ENCODE peak calls at places on chromosomes 2 and 18, in eight cellular contexts. W is mesothelial cell of epicardium, N is A549, B is fibroblast of mammary gland, A is hepatocyte, J is tibial artery, M is fibroblast of pulmonary artery, Q is mucosa of descending colon. H is an unnamed sample.

GRCh38 chr2:1745171-1746023 is 1.1 kb upstream of the PXDN start:
- DNase-seq in A (no peak), N (no peak), B (no peak), Q (no peak), W (peak), M (no peak), J (no peak), H (no peak)

GRCh38 chr18:53556450-53556849 is 668.0 kb downstream of the MBD2 start:
- DNase-seq in W (no peak), A (no peak), Q (no peak), M (no peak), B (no peak), N (no peak), J (no peak), H (no peak)

GRCh38 chr2:9332136-9332852 is 91.0 kb downstream of the ITGB1BP1 start:
- DNase-seq in A (no peak), Q (no peak), N (no peak), W (no peak), M (no peak), J (no peak), B (no peak), H (no peak)

GRCh38 chr2:9179572-9180201 is 26.9 kb upstream of the ASAP2 start:
- DNase-seq in M (peak), N (peak), B (peak), J (peak), W (no peak), Q (peak), A (peak), H (peak)

GRCh38 chr18:35335861-35336260 is 8.4 kb downstream of the ZNF24 start:
- DNase-seq in M (no peak), Q (no peak), J (no peak), B (no peak), N (no peak), W (no peak), A (no peak), H (no peak)

GRCh38 chr18:76565238-76566173 is 70.5 kb upstream of the ZNF516 start:
- DNase-seq in Q (no peak), J (peak), M (peak), N (no peak), B (peak), A (peak), W (peak), H (no peak)

GRCh38 chr2:71756280-71756906 is 303.0 kb downstream of the DYSF start:
- DNase-seq in W (no peak), B (peak), A (no peak), M (no peak), N (no peak), Q (no peak), J (no peak), H (no peak)

GRCh38 chr2:100243671-100244030 is 78.7 kb downstream of the LONRF2 start:
- DNase-seq in J (no peak), W (no peak), A (no peak), M (no peak), Q (no peak), B (no peak), N (no peak), H (no peak)

GRCh38 chr2:156800781-156801366 is 364.7 kb downstream of the GPD2 start:
- DNase-seq in Q (no peak), J (no peak), A (no peak), N (no peak), W (no peak), B (no peak), M (no peak), H (no peak)

GRCh38 chr2:96665083-96665569 is 22.6 kb downstream of the FER1L5 start:
- DNase-seq in B (peak), M (peak), J (peak), Q (no peak), N (peak), A (peak), W (no peak), H (peak)

GRCh38 chr2:147910990-147911473 is 66.2 kb downstream of the ACVR2A start:
- DNase-seq in M (peak), N (no peak), Q (no peak), A (peak), W (no peak), J (no peak), B (peak), H (peak)

GRCh38 chr2:49021170-49021743 is 133.1 kb downstream of the FSHR start:
- DNase-seq in J (no peak), M (no peak), N (no peak), A (no peak), W (no peak), B (no peak), Q (no peak), H (no peak)

GRCh38 chr2:51812138-51812866 is 780.4 kb upstream of the NRXN1 start:
- DNase-seq in B (peak), A (no peak), J (no peak), Q (no peak), W (no peak), N (no peak), M (peak), H (no peak)

GRCh38 chr2:238380785-238381184 is 45.9 kb upstream of the ASB1 start:
- DNase-seq in M (peak), W (no peak), Q (no peak), B (peak), N (no peak), J (no peak), A (peak), H (no peak)

DNA sequence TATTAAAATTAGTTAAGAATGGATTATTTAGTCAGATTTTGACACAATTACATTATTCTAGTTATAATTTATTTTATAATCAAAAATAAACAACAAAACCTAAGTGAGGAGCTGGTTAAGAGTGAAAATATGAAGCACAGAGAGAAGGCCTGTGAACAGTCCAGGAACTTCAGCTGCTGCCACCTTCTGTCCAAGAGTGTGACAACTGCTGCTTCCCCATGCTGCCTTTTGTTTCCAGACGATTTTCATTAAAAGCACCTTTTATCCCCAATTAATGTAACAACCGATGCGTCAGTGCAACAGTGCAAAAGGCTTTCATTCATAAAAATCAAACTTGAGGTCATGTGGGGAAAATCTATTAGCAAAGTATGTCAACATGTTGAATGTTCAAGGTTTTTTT is 363.6 kb downstream of the CTNNA2 start:
- DNase-seq in A (peak), J (no peak), B (peak), M (no peak), Q (no peak), N (no peak), W (no peak), H (no peak)
- TF ChIP-seq CTCF in A (peak), J (no peak), B (peak), M (no peak), Q (no peak), N (peak), W (peak), H (no peak)

DNA sequence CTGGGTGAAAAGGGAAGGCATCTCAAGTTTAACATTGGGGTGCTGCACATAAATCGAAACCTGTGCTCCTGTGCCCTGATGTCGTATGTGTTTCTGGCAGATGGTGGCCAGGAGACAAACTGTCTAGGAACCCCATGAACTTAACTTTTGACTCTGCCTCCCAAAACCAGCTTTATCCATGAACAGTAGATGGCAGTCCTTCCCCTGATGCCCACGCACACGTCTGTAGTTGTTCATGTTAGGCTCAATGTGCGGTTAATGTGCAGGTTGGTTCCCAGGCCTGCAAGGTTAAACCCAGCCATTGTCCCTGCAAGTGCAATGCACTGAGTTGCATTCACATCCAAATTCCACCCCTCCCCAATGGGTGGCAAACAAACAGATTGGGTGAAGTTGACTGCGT is 44.1 kb upstream of the SIX3 start:
- DNase-seq in Q (no peak), W (no peak), B (no peak), J (no peak), A (no peak), M (no peak), N (no peak), H (peak)
- TF ChIP-seq CTCF in Q (no peak), W (no peak), B (no peak), J (no peak), A (no peak), M (no peak), N (peak), H (no peak)

GRCh38 chr18:80037300-80037699 is 3.1 kb downstream of the RBFA start:
- DNase-seq in B (no peak), J (no peak), Q (no peak), N (no peak), A (no peak), W (no peak), M (no peak), H (no peak)

GRCh38 chr18:80035997-80036396 is 1.8 kb downstream of the RBFA start:
- DNase-seq in B (no peak), M (no peak), N (no peak), W (no peak), A (no peak), J (no peak), Q (no peak), H (no peak)

GRCh38 chr18:80033181-80034067 is 810 bp upstream of the RBFA start:
- DNase-seq in A (no peak), J (peak), Q (no peak), B (peak), N (peak), W (no peak), M (peak), H (no peak)

GRCh38 chr18:80034068-80034851 is at the start of gene RBFA:
- DNase-seq in M (peak), Q (peak), W (peak), B (peak), J (peak), N (peak), A (peak), H (peak)

DNA sequence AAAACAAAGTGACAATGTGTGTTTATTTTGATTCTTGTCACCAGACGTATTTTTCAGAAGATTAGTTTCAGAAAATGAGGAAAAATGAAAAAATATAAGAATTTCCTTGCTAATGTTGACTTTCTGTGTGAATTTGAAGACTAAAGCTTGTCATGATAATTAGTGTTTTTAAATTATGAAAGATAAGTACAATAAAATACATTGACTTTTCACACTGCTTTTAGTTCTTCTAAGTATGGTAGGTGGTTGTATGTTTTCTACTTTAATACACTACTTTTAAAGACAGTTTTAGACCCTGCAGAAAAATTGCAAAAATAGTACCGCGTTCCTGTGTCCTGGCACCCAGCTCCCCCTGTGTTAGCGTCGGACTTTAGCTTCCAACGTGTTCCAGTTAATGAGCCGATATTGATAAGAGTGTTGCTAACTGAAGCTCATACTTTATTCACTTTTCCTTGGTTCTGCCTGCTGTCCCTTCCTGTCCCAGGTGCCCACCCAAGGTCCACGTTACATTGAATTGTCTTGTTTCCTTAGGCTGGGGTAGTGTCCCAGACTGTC is 695 bp downstream of the RBFA start:
- DNase-seq in B (peak), N (no peak), A (no peak), Q (no peak), W (no peak), M (peak), J (no peak), H (no peak)
- TF ChIP-seq CTCF in B (no peak), N (no peak), A (no peak), Q (no peak), W (no peak), M (no peak), J (no peak), H (no peak)

DNA sequence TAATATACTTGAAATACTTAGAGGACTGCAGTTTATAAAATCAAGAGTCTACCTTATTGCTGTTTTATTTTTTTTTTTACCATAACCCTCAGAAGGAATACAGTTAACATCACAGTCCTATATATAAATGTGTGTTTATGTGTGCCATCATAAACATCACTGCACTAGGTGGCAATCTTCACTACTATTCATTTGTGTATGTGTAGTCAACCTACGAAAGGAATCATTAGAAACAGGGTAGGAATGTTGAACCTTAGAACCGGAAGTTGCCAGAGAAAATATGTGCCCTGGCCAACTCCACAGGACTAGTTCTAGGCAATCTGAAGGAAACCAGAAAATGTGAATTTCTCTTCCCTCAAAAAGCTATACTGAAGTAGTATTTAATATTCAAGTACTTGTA is 3.4 kb downstream of the GEN1 start:
- DNase-seq in Q (no peak), J (no peak), M (peak), A (peak), B (no peak), N (no peak), W (no peak), H (peak)
- TF ChIP-seq CTCF in Q (no peak), J (no peak), M (no peak), A (no peak), B (no peak), N (no peak), W (no peak), H (no peak)

GRCh38 chr2:47838249-47838648 is 55.3 kb downstream of the MSH6 start:
- DNase-seq in M (no peak), B (no peak), J (no peak), Q (no peak), N (no peak), A (no peak), W (no peak), H (no peak)
- TF ChIP-seq CTCF in M (no peak), B (no peak), J (no peak), Q (no peak), N (no peak), A (no peak), W (no peak), H (no peak)

GRCh38 chr18:29892960-29893558 is 1149.5 kb downstream of the DSC3 start:
- DNase-seq in M (peak), W (no peak), B (peak), A (no peak), N (no peak), J (no peak), Q (no peak), H (no peak)
- TF ChIP-seq CTCF in M (peak), W (peak), B (peak), A (peak), N (peak), J (no peak), Q (no peak), H (peak)

GRCh38 chr2:216064014-216064630 is 17.5 kb downstream of the PECR start:
- DNase-seq in J (no peak), Q (no peak), B (peak), M (peak), W (no peak), N (no peak), A (no peak), H (no peak)
- TF ChIP-seq CTCF in J (no peak), Q (no peak), B (peak), M (no peak), W (no peak), N (peak), A (peak), H (no peak)

GRCh38 chr2:234535359-234535758 is 38.5 kb upstream of the ARL4C start:
- DNase-seq in W (no peak), M (no peak), A (no peak), J (no peak), N (no peak), B (no peak), Q (no peak), H (no peak)
- TF ChIP-seq CTCF in W (no peak), M (no peak), A (no peak), J (no peak), N (no peak), B (no peak), Q (no peak), H (no peak)